ENCODE peak calls at places on chromosome 13, in four cellular contexts. One of them, this sample, is unnamed.

GRCh38 chr13:49356224-49356623 is 87.6 kb downstream of the CAB39L start:
- DNase-seq in PC-3: peak
- DNase-seq in HCT116: no peak
- DNase-seq in neural progenitor cell: no peak
- DNase-seq in this sample: no peak

GRCh38 chr13:99689955-99690354 is 188.7 kb downstream of the TM9SF2 start:
- DNase-seq in neural progenitor cell: peak
- DNase-seq in PC-3: no peak
- DNase-seq in HCT116: no peak
- DNase-seq in this sample: no peak

GRCh38 chr13:21945195-21945594 is 274.3 kb downstream of the FGF9 start:
- DNase-seq in HCT116: no peak
- DNase-seq in neural progenitor cell: no peak
- DNase-seq in PC-3: no peak
- DNase-seq in this sample: no peak

GRCh38 chr13:77378662-77379061 is 51.8 kb upstream of the MYCBP2 start:
- DNase-seq in neural progenitor cell: no peak
- DNase-seq in PC-3: no peak
- DNase-seq in HCT116: no peak
- DNase-seq in this sample: no peak

GRCh38 chr13:75181906-75182305 is 300.1 kb downstream of the TBC1D4 start:
- DNase-seq in HCT116: no peak
- DNase-seq in neural progenitor cell: no peak
- DNase-seq in PC-3: peak
- DNase-seq in this sample: no peak

GRCh38 chr13:45481688-45482087 is 16.9 kb downstream of the COG3 start:
- DNase-seq in neural progenitor cell: no peak
- DNase-seq in HCT116: no peak
- DNase-seq in PC-3: peak
- DNase-seq in this sample: no peak

GRCh38 chr13:109331898-109332297 is 454.5 kb downstream of the IRS2 start:
- DNase-seq in neural progenitor cell: no peak
- DNase-seq in PC-3: peak
- DNase-seq in HCT116: no peak
- DNase-seq in this sample: peak

GRCh38 chr13:67228909-67229308 is 1.2 kb downstream of the PCDH9 start:
- DNase-seq in HCT116: no peak
- DNase-seq in neural progenitor cell: no peak
- DNase-seq in PC-3: no peak
- DNase-seq in this sample: no peak

GRCh38 chr13:52405767-52406494 is at the start of gene THSD1:
- DNase-seq in HCT116: no peak
- DNase-seq in neural progenitor cell: peak
- DNase-seq in PC-3: peak
- DNase-seq in this sample: peak

GRCh38 chr13:41467546-41467945 is 10.2 kb downstream of the RGCC start:
- DNase-seq in neural progenitor cell: no peak
- DNase-seq in HCT116: no peak
- DNase-seq in PC-3: no peak
- DNase-seq in this sample: no peak

GRCh38 chr13:67341406-67341805 is 111.3 kb upstream of the PCDH9 start:
- DNase-seq in neural progenitor cell: no peak
- DNase-seq in PC-3: peak
- DNase-seq in HCT116: no peak
- DNase-seq in this sample: no peak

GRCh38 chr13:56924401-56924800 is 216.3 kb upstream of the PRR20A start:
- DNase-seq in neural progenitor cell: no peak
- DNase-seq in PC-3: no peak
- DNase-seq in HCT116: no peak
- DNase-seq in this sample: no peak

GRCh38 chr13:39451301-39451700 is 151.7 kb downstream of the LHFPL6 start:
- DNase-seq in neural progenitor cell: no peak
- DNase-seq in HCT116: no peak
- DNase-seq in PC-3: no peak
- DNase-seq in this sample: peak

GRCh38 chr13:94178625-94179244 is 300.7 kb downstream of the DCT start:
- DNase-seq in PC-3: peak
- DNase-seq in neural progenitor cell: no peak
- DNase-seq in HCT116: no peak
- DNase-seq in this sample: peak

GRCh38 chr13:43988302-43988701 is 108.6 kb downstream of the LACC1 start:
- DNase-seq in neural progenitor cell: no peak
- DNase-seq in PC-3: peak
- DNase-seq in HCT116: no peak
- DNase-seq in this sample: no peak
- TF ChIP-seq EZH2phosphoT487 in neural progenitor cell: no peak
- TF ChIP-seq EZH2phosphoT487 in PC-3: no peak
- TF ChIP-seq EZH2phosphoT487 in HCT116: no peak
- TF ChIP-seq EZH2phosphoT487 in this sample: no peak

GRCh38 chr13:50531917-50532899 is 311.3 kb downstream of the DLEU7 start:
- DNase-seq in HCT116: peak
- DNase-seq in PC-3: peak
- DNase-seq in neural progenitor cell: no peak
- DNase-seq in this sample: peak
- H3K4me2 ChIP-seq in HCT116: no peak
- H3K4me2 ChIP-seq in PC-3: no peak
- H3K4me2 ChIP-seq in neural progenitor cell: no peak
- H3K4me2 ChIP-seq in this sample: no peak

GRCh38 chr13:101979825-101980224 is 422.0 kb downstream of the FGF14 start:
- DNase-seq in HCT116: no peak
- DNase-seq in neural progenitor cell: no peak
- DNase-seq in PC-3: no peak
- DNase-seq in this sample: peak
- TF ChIP-seq EZH2phosphoT487 in HCT116: no peak
- TF ChIP-seq EZH2phosphoT487 in neural progenitor cell: no peak
- TF ChIP-seq EZH2phosphoT487 in PC-3: no peak
- TF ChIP-seq EZH2phosphoT487 in this sample: no peak

DNA sequence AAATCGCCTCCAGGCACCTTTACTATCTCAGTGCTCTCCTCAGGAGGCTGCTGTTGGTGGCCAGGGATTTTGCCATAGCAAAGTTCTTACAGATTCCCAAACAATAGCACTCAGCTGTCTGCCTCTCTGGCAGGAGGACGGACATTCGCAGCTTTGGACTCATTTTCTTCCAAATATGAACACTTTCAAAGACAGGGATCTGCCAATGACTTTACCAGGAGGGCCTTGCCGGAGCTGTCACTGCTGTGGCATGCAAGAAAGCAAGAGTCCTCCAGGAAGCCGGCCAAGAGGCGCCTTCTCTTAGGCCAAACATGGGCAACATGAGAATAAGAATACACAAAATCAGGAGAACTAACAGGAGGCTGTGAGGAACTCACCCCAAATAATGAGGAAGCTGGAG is 39.5 kb upstream of the GAS6 start:
- DNase-seq in HCT116: no peak
- DNase-seq in neural progenitor cell: no peak
- DNase-seq in PC-3: no peak
- DNase-seq in this sample: no peak
- H3K4me2 ChIP-seq in HCT116: no peak
- H3K4me2 ChIP-seq in neural progenitor cell: no peak
- H3K4me2 ChIP-seq in PC-3: no peak
- H3K4me2 ChIP-seq in this sample: no peak

DNA sequence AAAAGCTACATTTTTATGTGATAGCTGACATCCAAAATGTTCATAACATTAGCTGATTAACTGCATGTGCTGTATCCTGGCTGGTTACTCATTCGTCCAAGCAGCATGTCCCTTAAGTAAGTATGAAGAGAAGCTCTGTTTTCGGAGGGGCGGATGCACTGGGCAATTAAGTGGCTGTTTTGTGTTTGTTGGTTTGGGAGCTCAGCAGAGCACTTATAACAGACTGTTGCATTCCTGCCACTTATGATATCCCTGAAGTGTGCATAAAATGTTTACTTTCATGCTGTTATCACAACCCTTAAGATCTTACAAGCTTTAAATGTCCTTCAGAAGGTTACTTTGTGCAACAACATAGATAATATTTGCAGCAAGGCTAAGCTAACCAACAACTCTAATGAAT is 264.1 kb downstream of the NALCN start:
- DNase-seq in neural progenitor cell: no peak
- DNase-seq in HCT116: no peak
- DNase-seq in PC-3: no peak
- DNase-seq in this sample: no peak
- TF ChIP-seq EZH2phosphoT487 in neural progenitor cell: no peak
- TF ChIP-seq EZH2phosphoT487 in HCT116: no peak
- TF ChIP-seq EZH2phosphoT487 in PC-3: no peak
- TF ChIP-seq EZH2phosphoT487 in this sample: no peak

DNA sequence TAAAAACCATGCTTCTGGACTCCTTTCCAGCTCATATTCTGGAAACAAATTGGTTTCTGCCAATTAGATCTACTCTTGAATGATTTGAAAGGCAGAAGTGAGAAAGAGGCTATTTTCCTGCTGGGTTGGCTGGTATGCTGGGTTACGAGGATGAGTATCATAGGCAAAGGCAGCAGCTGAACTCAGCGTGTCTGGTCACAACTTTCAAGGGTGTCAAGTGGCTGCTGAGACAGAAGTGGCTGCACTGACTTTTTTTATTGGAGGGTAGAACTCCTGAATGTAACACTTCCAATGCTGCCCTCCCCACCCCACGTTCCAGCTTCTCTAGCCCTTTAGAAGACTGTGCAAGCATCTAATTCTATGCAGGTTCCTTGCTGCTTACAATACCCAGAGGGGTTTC is 8.3 kb upstream of the DZIP1 start:
- DNase-seq in HCT116: no peak
- DNase-seq in neural progenitor cell: no peak
- DNase-seq in PC-3: no peak
- DNase-seq in this sample: no peak
- H3K4me2 ChIP-seq in HCT116: no peak
- H3K4me2 ChIP-seq in neural progenitor cell: no peak
- H3K4me2 ChIP-seq in PC-3: no peak
- H3K4me2 ChIP-seq in this sample: no peak

GRCh38 chr13:29923554-29924481 is 73.4 kb upstream of the UBL3 start:
- DNase-seq in HCT116: peak
- DNase-seq in PC-3: peak
- DNase-seq in neural progenitor cell: peak
- DNase-seq in this sample: peak

GRCh38 chr13:29924482-29924884 is 74.1 kb upstream of the UBL3 start:
- DNase-seq in HCT116: no peak
- DNase-seq in PC-3: peak
- DNase-seq in neural progenitor cell: no peak
- DNase-seq in this sample: peak

GRCh38 chr13:29921542-29921941 is 71.1 kb upstream of the UBL3 start:
- DNase-seq in neural progenitor cell: no peak
- DNase-seq in PC-3: no peak
- DNase-seq in HCT116: no peak
- DNase-seq in this sample: no peak

GRCh38 chr13:29922896-29923295 is 72.5 kb upstream of the UBL3 start:
- DNase-seq in HCT116: no peak
- DNase-seq in PC-3: peak
- DNase-seq in neural progenitor cell: no peak
- DNase-seq in this sample: no peak

GRCh38 chr13:29922281-29922821 is 71.9 kb upstream of the UBL3 start:
- DNase-seq in PC-3: peak
- DNase-seq in neural progenitor cell: no peak
- DNase-seq in HCT116: no peak
- DNase-seq in this sample: no peak
- TF ChIP-seq EZH2phosphoT487 in PC-3: no peak
- TF ChIP-seq EZH2phosphoT487 in neural progenitor cell: no peak
- TF ChIP-seq EZH2phosphoT487 in HCT116: no peak
- TF ChIP-seq EZH2phosphoT487 in this sample: no peak

This sample was measured in hepatocyte.